ENCODE peak calls at places on chromosomes 3 and 15, in seven cellular contexts. L, V, C, B, P, D and K are unnamed samples.

GRCh38 chr3:126355777-126356372 is 1.3 kb downstream of the KLF15 start:
- DNase-seq in D (peak), P (peak), V (peak), B (peak), C (no peak), L (peak), K (peak)

GRCh38 chr3:29072626-29073025 is 208.2 kb upstream of the RBMS3 start:
- DNase-seq in C (no peak), P (no peak), V (no peak), D (peak), L (no peak), B (no peak), K (no peak)

GRCh38 chr3:106631378-106632083 is 745.7 kb upstream of the CCDC54 start:
- DNase-seq in B (no peak), C (no peak), L (no peak), D (no peak), P (no peak), V (no peak), K (no peak)

GRCh38 chr3:191198886-191199285 is at the start of gene OSTN:
- DNase-seq in B (no peak), P (no peak), D (no peak), V (no peak), C (no peak), L (no peak), K (no peak)

GRCh38 chr15:64153480-64154367 is 2.2 kb downstream of the SNX22 start:
- DNase-seq in P (peak), V (peak), L (peak), D (peak), B (peak), C (peak), K (peak)

GRCh38 chr3:27596334-27596841 is 112.2 kb upstream of the SLC4A7 start:
- DNase-seq in P (peak), D (peak), L (no peak), B (peak), C (no peak), V (no peak), K (no peak)

GRCh38 chr15:49697121-49697520 is 76.3 kb downstream of the DTWD1 start:
- DNase-seq in L (no peak), P (no peak), C (no peak), V (no peak), B (no peak), D (peak), K (no peak)

GRCh38 chr15:58063612-58064011 is 1.9 kb downstream of the ALDH1A2 start:
- DNase-seq in L (no peak), P (no peak), C (no peak), D (no peak), V (no peak), B (no peak), K (no peak)

GRCh38 chr3:56775931-56776461 is 25.8 kb downstream of the ARHGEF3 start:
- DNase-seq in C (no peak), V (no peak), B (no peak), P (no peak), D (peak), L (no peak), K (no peak)

GRCh38 chr3:45955706-45956105 is 12.4 kb downstream of the CXCR6 start:
- DNase-seq in V (no peak), B (no peak), P (no peak), L (no peak), D (no peak), C (no peak), K (no peak)

GRCh38 chr3:114762144-114762543 is 384.9 kb downstream of the ZBTB20 start:
- DNase-seq in V (no peak), C (no peak), B (no peak), D (no peak), P (no peak), L (no peak), K (no peak)

GRCh38 chr3:39101022-39101689 is 6.3 kb downstream of the GORASP1 start:
- DNase-seq in P (peak), B (no peak), D (peak), V (peak), L (no peak), C (peak), K (peak)

GRCh38 chr3:173618703-173619102 is 221.2 kb downstream of the NLGN1 start:
- DNase-seq in C (no peak), V (no peak), D (no peak), P (no peak), B (no peak), L (no peak), K (no peak)

GRCh38 chr15:31300208-31300661 is 26.4 kb upstream of the KLF13 start:
- DNase-seq in L (no peak), C (no peak), D (no peak), P (no peak), V (no peak), B (no peak), K (no peak)

GRCh38 chr3:148861277-148861869 is 3.7 kb upstream of the CPA3 start:
- DNase-seq in L (no peak), V (peak), P (peak), C (no peak), D (peak), B (no peak), K (peak)

GRCh38 chr3:194485876-194486539 is 794 bp downstream of the ATP13A3 start:
- DNase-seq in V (no peak), D (peak), B (no peak), L (peak), C (peak), P (peak), K (peak)

GRCh38 chr3:99920530-99921376 is 103.1 kb downstream of the CMSS1 start:
- DNase-seq in D (peak), V (peak), C (no peak), L (peak), P (no peak), B (peak), K (peak)

GRCh38 chr3:17632401-17633100 is 109.9 kb downstream of the TBC1D5 start:
- DNase-seq in P (peak), D (peak), B (no peak), V (peak), C (peak), L (no peak), K (no peak)

GRCh38 chr3:194561306-194561974 is 71.8 kb downstream of the TMEM44 start:
- DNase-seq in V (no peak), D (peak), C (no peak), P (no peak), B (no peak), L (no peak), K (no peak)

GRCh38 chr15:67855842-67856241 is 16.0 kb upstream of the RNU6-1 start:
- DNase-seq in V (no peak), D (no peak), B (no peak), C (no peak), P (no peak), L (no peak), K (no peak)

GRCh38 chr3:42502429-42503250 is at the start of gene VIPR1:
- DNase-seq in L (peak), P (peak), B (no peak), D (no peak), C (peak), V (peak), K (peak)

GRCh38 chr15:29465196-29465595 is 195.6 kb upstream of the NSMCE3 start:
- DNase-seq in L (no peak), P (no peak), C (no peak), B (no peak), D (no peak), V (no peak), K (no peak)